ENCODE peak calls at places on chromosomes 5 and 9, in ten cellular contexts. A is Peyer's patch, Q is HepG2, J is A549, O is heart left ventricle, V is transverse colon, U is tibial nerve, Z is spleen, Y is body of pancreas, G is IMR-90. R is an unnamed sample.

GRCh38 chr5:125560476-125561225 is 814.2 kb upstream of the ZNF608 start:
- DNase-seq in G (peak; percentile 27), U (no peak), Q (no peak), J (no peak), Z (no peak), A (no peak), O (no peak), V (no peak), Y (no peak), R (no peak)

GRCh38 chr5:149799119-149799623 is 69.1 kb downstream of the PPARGC1B start:
- DNase-seq in V (peak; percentile 74), G (peak; percentile 90), O (no peak), Z (no peak), Q (peak; percentile 21), U (peak; percentile 24), J (peak; percentile 91), A (no peak), Y (peak; percentile 29), R (no peak)

GRCh38 chr5:10077721-10078551 is 171.8 kb downstream of the ATPSCKMT start:
- DNase-seq in Y (no peak), Q (no peak), U (no peak), Z (no peak), J (no peak), G (peak; percentile 35), O (no peak), V (no peak), A (no peak), R (no peak)

GRCh38 chr9:106928350-106928749 is 65.4 kb downstream of the ZNF462 start:
- DNase-seq in G (no peak), Z (no peak), U (no peak), O (no peak), Q (no peak), V (no peak), A (no peak), J (no peak), Y (no peak), R (no peak)

GRCh38 chr9:130172161-130172857 is at the start of gene NCS1:
- DNase-seq in O (peak; percentile 83), G (peak; percentile 61), Q (no peak), Z (no peak), U (peak; percentile 34), V (peak; percentile 74), J (peak; percentile 53), A (peak; percentile 21), Y (peak; percentile 87), R (peak; percentile 94)

GRCh38 chr5:108669493-108669892 is 78.2 kb upstream of the FER start:
- DNase-seq in J (no peak), G (no peak), Z (no peak), Y (no peak), O (no peak), V (no peak), A (no peak), Q (no peak), U (no peak), R (no peak)

GRCh38 chr5:167993771-167994170 is 297.7 kb upstream of the WWC1 start:
- DNase-seq in J (no peak), G (no peak), A (no peak), Y (no peak), U (no peak), V (no peak), Z (no peak), O (no peak), Q (no peak), R (peak; percentile 41)

GRCh38 chr5:160289721-160290120 is 22.6 kb downstream of the CCNJL start:
- DNase-seq in Y (peak; percentile 47), J (no peak), G (no peak), A (no peak), Q (no peak), O (no peak), U (no peak), V (no peak), Z (no peak), R (no peak)

GRCh38 chr5:138874771-138875628 is at the start of gene LRRTM2:
- DNase-seq in O (no peak), Y (no peak), Q (no peak), V (no peak), U (no peak), Z (no peak), J (no peak), A (no peak), G (peak; percentile 98), R (no peak)

GRCh38 chr9:120755827-120756434 is 37.3 kb downstream of the FBXW2 start:
- DNase-seq in O (no peak), Y (peak; percentile 70), G (peak; percentile 34), J (peak; percentile 47), V (peak; percentile 56), A (peak; percentile 70), Z (no peak), Q (peak; percentile 39), U (peak; percentile 95), R (no peak)

GRCh38 chr5:179475211-179475840 is 75.0 kb upstream of the RUFY1 start:
- DNase-seq in A (no peak), Z (peak; percentile 76), J (no peak), Y (no peak), G (no peak), Q (no peak), V (no peak), U (peak; percentile 8), O (no peak), R (no peak)

GRCh38 chr5:173875189-173875588 is 13.0 kb upstream of the CPEB4 start:
- DNase-seq in O (no peak), A (no peak), Z (no peak), Y (no peak), V (no peak), U (no peak), Q (no peak), J (no peak), G (no peak), R (no peak)

GRCh38 chr9:84697494-84698114 is 28.1 kb downstream of the NTRK2 start:
- DNase-seq in J (peak; percentile 47), G (peak; percentile 6), A (no peak), Q (peak; percentile 22), O (peak; percentile 75), Y (peak; percentile 76), U (peak; percentile 76), V (peak; percentile 85), Z (peak; percentile 78), R (peak; percentile 92)

GRCh38 chr5:40223884-40224402 is 455.8 kb upstream of the PTGER4 start:
- DNase-seq in J (no peak), G (peak; percentile 96), Q (no peak), O (no peak), A (no peak), U (no peak), Y (no peak), Z (no peak), V (no peak), R (no peak)

GRCh38 chr5:57842376-57843015 is 359.9 kb upstream of the ACTBL2 start:
- DNase-seq in U (no peak), V (no peak), Q (no peak), J (no peak), G (no peak), Y (no peak), O (no peak), Z (no peak), A (no peak), R (no peak)

GRCh38 chr9:19994296-19994695 is 205.5 kb upstream of the SLC24A2 start:
- DNase-seq in G (no peak), A (no peak), Y (no peak), J (no peak), O (no peak), Q (no peak), V (no peak), U (no peak), Z (no peak), R (no peak)

GRCh38 chr5:171606414-171607024 is 179.1 kb upstream of the SMIM23 start:
- DNase-seq in Y (no peak), Q (no peak), Z (no peak), V (no peak), U (no peak), J (peak; percentile 48), G (peak; percentile 10), A (no peak), O (no peak), R (no peak)

GRCh38 chr5:170201311-170201710 is 31.5 kb upstream of the C5orf58 start:
- DNase-seq in Y (no peak), J (no peak), U (no peak), A (no peak), O (no peak), Z (no peak), G (no peak), Q (no peak), V (no peak), R (no peak)
- TF ChIP-seq POLR2A in Y (no peak), J (no peak), U (no peak), A (no peak), O (no peak), Z (no peak), G (no peak), Q (no peak), V (no peak), R (no peak)

DNA sequence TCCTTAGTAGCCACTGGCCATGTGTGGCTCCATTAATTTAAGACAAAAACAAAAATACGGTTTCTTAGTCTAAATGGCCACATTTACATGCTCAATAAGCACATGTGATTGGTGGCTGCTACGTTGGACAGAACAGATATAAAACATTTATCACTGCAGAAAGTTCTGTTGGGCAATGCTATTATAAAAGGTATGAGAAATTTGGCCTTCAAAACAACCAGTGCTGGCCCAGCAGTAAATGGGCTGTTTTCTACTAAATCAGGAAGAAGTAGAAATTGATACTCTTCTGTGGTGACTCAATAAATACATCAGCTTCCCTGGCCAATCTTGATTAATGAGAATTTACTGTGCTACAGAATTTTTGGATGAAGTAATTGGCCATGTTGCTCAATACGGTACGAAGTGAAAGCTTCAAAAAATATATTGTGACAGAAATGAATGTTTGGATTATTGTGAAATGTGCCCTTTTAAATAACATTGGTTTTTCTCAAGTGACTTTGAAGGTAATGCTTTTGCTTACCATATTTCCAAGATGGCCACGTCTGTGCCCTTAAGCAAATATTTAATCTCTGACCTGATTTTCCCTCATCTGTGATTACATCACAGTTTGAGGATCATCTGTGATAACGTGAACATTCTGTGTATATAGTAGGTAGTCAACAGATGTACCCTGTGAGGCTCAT is 4.2 kb downstream of the DNAJA1 start:
- DNase-seq in Z (no peak), Q (peak; percentile 89), O (no peak), Y (no peak), V (no peak), U (no peak), G (peak; percentile 75), A (no peak), J (peak; percentile 34), R (no peak)
- H3K4me3 ChIP-seq in Z (no peak overlapping the region), Q (no peak overlapping the region), O (no peak overlapping the region), Y (no peak overlapping the region), V (no peak overlapping the region), U (no peak overlapping the region), G (no peak overlapping the region), A (no peak overlapping the region), J (peak overlapping the region; percentile 10), R (no peak overlapping the region)

DNA sequence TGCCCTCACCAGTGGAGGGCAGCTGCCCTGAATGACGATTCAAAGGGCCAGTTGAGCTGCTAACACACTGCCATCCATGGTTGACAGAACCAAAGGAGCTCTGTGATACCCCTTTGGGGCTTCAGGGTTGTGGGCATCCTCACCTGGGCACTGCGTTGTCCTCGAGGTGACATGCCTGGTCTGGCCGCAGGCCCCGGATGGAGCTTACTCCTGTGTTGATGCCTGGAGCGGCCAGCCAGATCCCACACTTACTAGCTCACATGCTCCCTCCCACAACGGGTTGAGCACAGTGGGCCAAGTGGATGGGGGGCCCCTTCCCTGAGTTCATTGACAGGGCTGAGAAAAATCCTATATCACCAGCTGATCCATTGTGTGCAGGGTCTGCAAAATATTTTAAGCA is 898.9 kb downstream of the TAF11L14 start:
- DNase-seq in A (no peak), Y (no peak), V (no peak), U (no peak), G (no peak), Q (no peak), J (no peak), O (peak; percentile 52), Z (peak; percentile 67), R (no peak)
- TF ChIP-seq CTCF in A (no peak), Y (no peak), V (no peak), U (no peak), G (no peak), Q (no peak), J (no peak), O (no peak), Z (no peak), R (no peak)

GRCh38 chr5:131796793-131797693 is at the start of gene FNIP1:
- DNase-seq in O (peak; percentile 100), U (peak; percentile 99), A (peak; percentile 100), J (peak; percentile 97), G (peak; percentile 93), Q (peak; percentile 95), V (peak; percentile 100), Z (peak; percentile 100), Y (peak; percentile 99), R (peak; percentile 100)
- TF ChIP-seq POLR2A in O (peak; percentile 97), U (peak; percentile 99), A (peak; percentile 93), J (peak; percentile 79), G (peak; percentile 93), Q (peak; percentile 99), V (peak; percentile 96), Z (peak; percentile 63), Y (peak; percentile 88), R (no peak)